ENCODE peak calls at places on chromosomes 13 and 19, in five cellular contexts. E is substantia nigra, C is dermis blood vessel endothelial cell, L is omental fat pad, K is dorsolateral prefrontal cortex. D is an unnamed sample.

GRCh38 chr13:30341815-30342570 is 34.6 kb upstream of the KATNAL1 start:
- DNase-seq in E (peak; percentile 78), C (peak; percentile 66), L (no peak), K (peak; percentile 75), D (no peak)

GRCh38 chr19:31491246-31491645 is 142.0 kb upstream of the TSHZ3 start:
- DNase-seq in E (no peak), C (no peak), L (no peak), K (no peak), D (no peak)

GRCh38 chr19:31350693-31351211 is 1.5 kb upstream of the TSHZ3 start:
- DNase-seq in E (peak; percentile 36), C (peak; percentile 54), L (no peak), K (no peak), D (no peak)

GRCh38 chr13:64871742-64872141 is 2358.4 kb downstream of the PCDH9 start:
- DNase-seq in E (no peak), C (peak; percentile 85), L (no peak), K (no peak), D (no peak)

GRCh38 chr13:44224433-44225149 is 149.0 kb upstream of the SERP2 start:
- DNase-seq in E (no peak), C (no peak), L (no peak), K (no peak), D (no peak)

GRCh38 chr13:112943309-112944125 is 25.5 kb upstream of the MCF2L start:
- DNase-seq in E (peak; percentile 20), C (peak; percentile 47), L (no peak), K (no peak), D (peak; percentile 78)

GRCh38 chr13:87553142-87553541 is 118.0 kb upstream of the SLITRK5 start:
- DNase-seq in E (no peak), C (no peak), L (no peak), K (no peak), D (no peak)

GRCh38 chr19:17772172-17772571 is 20.9 kb downstream of the FCHO1 start:
- DNase-seq in E (no peak), C (peak; percentile 34), L (no peak), K (no peak), D (no peak)

GRCh38 chr19:12090807-12091206 is 26.3 kb downstream of the ZNF844 start:
- DNase-seq in E (peak; percentile 52), C (peak; percentile 70), L (no peak), K (peak; percentile 62), D (peak; percentile 41)

GRCh38 chr19:5700455-5701092 is 10.5 kb downstream of the RPL36 start:
- DNase-seq in E (no peak), C (no peak), L (no peak), K (no peak), D (no peak)

GRCh38 chr19:35029737-35030256 is 473 bp upstream of the SCN1B start:
- DNase-seq in E (no peak), C (no peak), L (no peak), K (no peak), D (no peak)

GRCh38 chr19:39613597-39613996 is 11.3 kb downstream of the LGALS13 start:
- DNase-seq in E (no peak), C (no peak), L (no peak), K (no peak), D (no peak)

GRCh38 chr13:28338202-28338601 is 156.7 kb downstream of the FLT1 start:
- DNase-seq in E (no peak), C (peak; percentile 49), L (no peak), K (no peak), D (no peak)

GRCh38 chr13:38530492-38530891 is 156.4 kb upstream of the FREM2 start:
- DNase-seq in E (no peak), C (peak; percentile 5), L (no peak), K (no peak), D (no peak)

GRCh38 chr19:31436121-31436776 is 87.0 kb upstream of the TSHZ3 start:
- DNase-seq in E (no peak), C (no peak), L (no peak), K (no peak), D (no peak)

GRCh38 chr13:31675521-31675953 is 63.8 kb upstream of the RXFP2 start:
- DNase-seq in E (no peak), C (no peak), L (no peak), K (no peak), D (no peak)

GRCh38 chr13:95192998-95193397 is 108.3 kb downstream of the ABCC4 start:
- DNase-seq in E (no peak), C (no peak), L (no peak), K (no peak), D (no peak)

GRCh38 chr13:110524484-110525254 is 36.9 kb downstream of the RAB20 start:
- DNase-seq in E (no peak), C (no peak), L (no peak), K (no peak), D (peak; percentile 98)

GRCh38 chr19:18308948-18309325 is 13.9 kb downstream of the LSM4 start:
- DNase-seq in E (no peak), C (no peak), L (no peak), K (no peak), D (no peak)

GRCh38 chr19:1668048-1668338 is 15.6 kb upstream of the TCF3 start:
- DNase-seq in E (no peak), C (no peak), L (no peak), K (no peak), D (no peak)

GRCh38 chr19:49413348-49413747 is 9.9 kb downstream of the PTH2 start:
- DNase-seq in E (no peak), C (no peak), L (no peak), K (no peak), D (no peak)

D was measured in NCI-H774.